ENCODE peak calls at places on chromosome 12, in ten cellular contexts. Z is NCI-H748 treated with DMSO at 0.1 percent for 48 hours; I is kidney tubule cell; M is mammary epithelial cell; S is AG08396; D is fibroblast of villous mesenchyme; F is H9; G is T-helper 2 cell; U is activated naive CD4-positive, alpha-beta T cell; B is prostate gland. C is an unnamed sample.

GRCh38 chr12:76470028-76470939 is 89.3 kb downstream of the OSBPL8 start:
- DNase-seq in I (peak; percentile 84), G (no peak), S (peak; percentile 59), Z (no peak), U (no peak), M (peak; percentile 79), F (no peak), B (no peak), D (peak; percentile 75), C (peak; percentile 21)

GRCh38 chr12:27561535-27562350 is 37.7 kb downstream of the PPFIBP1 start:
- DNase-seq in B (no peak), U (no peak), S (no peak), G (no peak), F (no peak), Z (no peak), M (no peak), I (no peak), D (no peak), C (no peak)

GRCh38 chr12:13981296-13981962 is at the start of gene GRIN2B:
- DNase-seq in M (no peak), F (peak; percentile 62), S (no peak), B (no peak), D (no peak), Z (no peak), G (no peak), U (no peak), I (peak; percentile 57), C (peak; percentile 53)

GRCh38 chr12:2451025-2451424 is 343.7 kb upstream of the FKBP4 start:
- DNase-seq in M (no peak), B (no peak), D (no peak), F (no peak), G (no peak), Z (no peak), S (peak; percentile 32), U (no peak), I (no peak), C (no peak)

GRCh38 chr12:39125580-39125979 is 220.2 kb upstream of the CPNE8 start:
- DNase-seq in M (no peak), B (no peak), G (no peak), Z (no peak), F (no peak), I (peak; percentile 29), D (no peak), U (no peak), S (no peak), C (no peak)

GRCh38 chr12:101793401-101793800 is 37.4 kb downstream of the GNPTAB start:
- DNase-seq in D (peak; percentile 53), G (no peak), U (no peak), Z (no peak), B (no peak), F (no peak), I (peak; percentile 95), M (peak; percentile 53), S (peak; percentile 40), C (no peak)

GRCh38 chr12:111245701-111246476 is 123.0 kb downstream of the PHETA1 start:
- DNase-seq in G (no peak), B (no peak), I (no peak), S (no peak), U (no peak), Z (no peak), M (no peak), F (no peak), D (no peak), C (no peak)

GRCh38 chr12:92208613-92209121 is 63.0 kb upstream of the BTG1 start:
- DNase-seq in F (no peak), D (peak; percentile 38), S (no peak), Z (no peak), G (no peak), B (no peak), U (peak; percentile 7), M (peak; percentile 65), I (peak; percentile 45), C (no peak)

GRCh38 chr12:25364529-25365339 is 114.0 kb upstream of the KRAS start:
- DNase-seq in U (no peak), G (no peak), D (no peak), Z (no peak), F (no peak), I (no peak), S (no peak), B (no peak), M (no peak), C (no peak)

GRCh38 chr12:58919271-58920101 is 818 bp downstream of the LRIG3 start:
- DNase-seq in S (peak; percentile 29), F (peak; percentile 40), M (peak; percentile 76), D (peak; percentile 67), Z (peak; percentile 56), U (no peak), I (peak; percentile 62), G (no peak), B (peak; percentile 17), C (peak; percentile 22)

GRCh38 chr12:55931780-55932545 is 1.0 kb downstream of the DGKA start:
- DNase-seq in Z (no peak), S (peak; percentile 75), U (peak; percentile 19), M (no peak), D (peak; percentile 39), I (peak; percentile 40), F (peak; percentile 70), B (peak; percentile 70), G (peak; percentile 23), C (peak; percentile 85)

GRCh38 chr12:108907861-108908302 is 28.0 kb downstream of the DAO start:
- DNase-seq in S (peak; percentile 16), Z (no peak), F (no peak), I (peak; percentile 72), M (peak; percentile 58), G (no peak), B (no peak), U (no peak), D (no peak), C (peak; percentile 31)

C was measured in iPS-NIHi11.